ENCODE peak calls at places on chromosomes 2 and 18, in ten cellular contexts. D, C, N, Z, F, O, G, K, B and S are unnamed samples.

GRCh38 chr2:100639588-100640195 is 76.9 kb downstream of the PDCL3 start:
- DNase-seq in D (no peak), C (no peak), N (no peak), Z (no peak), F (no peak), O (no peak), G (no peak), K (no peak), B (no peak), S (no peak)

GRCh38 chr2:222424281-222424728 is at the start of gene SGPP2:
- DNase-seq in D (no peak), C (no peak), N (no peak), Z (no peak), F (peak), O (no peak), G (peak), K (peak), B (no peak), S (no peak)

GRCh38 chr2:96868555-96869280 is 1.2 kb downstream of the SEMA4C start:
- DNase-seq in D (peak), C (peak), N (peak), Z (peak), F (peak), O (peak), G (peak), K (peak), B (no peak), S (peak)

GRCh38 chr2:128535928-128536327 is 217.3 kb upstream of the HS6ST1 start:
- DNase-seq in D (no peak), C (peak), N (no peak), Z (peak), F (no peak), O (peak), G (no peak), K (no peak), B (no peak), S (peak)

GRCh38 chr2:68134554-68134953 is 23.1 kb upstream of the PNO1 start:
- DNase-seq in D (no peak), C (no peak), N (no peak), Z (no peak), F (no peak), O (no peak), G (no peak), K (no peak), B (no peak), S (no peak)

GRCh38 chr2:127072970-127073369 is 34.0 kb downstream of the BIN1 start:
- DNase-seq in D (no peak), C (no peak), N (no peak), Z (no peak), F (no peak), O (no peak), G (no peak), K (no peak), B (no peak), S (no peak)

GRCh38 chr2:102033028-102033749 is 41.4 kb downstream of the IL1R2 start:
- DNase-seq in D (peak), C (peak), N (peak), Z (peak), F (peak), O (no peak), G (peak), K (peak), B (no peak), S (no peak)

GRCh38 chr2:236673823-236674185 is 104.2 kb downstream of the ACKR3 start:
- DNase-seq in D (no peak), C (no peak), N (no peak), Z (no peak), F (no peak), O (no peak), G (no peak), K (no peak), B (no peak), S (no peak)

GRCh38 chr2:199261221-199261620 is 196.5 kb downstream of the SATB2 start:
- DNase-seq in D (no peak), C (peak), N (peak), Z (peak), F (no peak), O (peak), G (no peak), K (peak), B (no peak), S (peak)

GRCh38 chr2:118738524-118739308 is 108.7 kb downstream of the EN1 start:
- DNase-seq in D (peak), C (peak), N (peak), Z (peak), F (peak), O (peak), G (no peak), K (peak), B (peak), S (peak)

GRCh38 chr2:50571278-50571677 is 460.7 kb downstream of the NRXN1 start:
- DNase-seq in D (no peak), C (no peak), N (no peak), Z (no peak), F (no peak), O (no peak), G (no peak), K (no peak), B (no peak), S (no peak)

GRCh38 chr2:15112216-15112615 is 448.9 kb downstream of the NBAS start:
- DNase-seq in D (no peak), C (no peak), N (no peak), Z (peak), F (no peak), O (no peak), G (peak), K (no peak), B (no peak), S (no peak)

GRCh38 chr2:120390381-120391055 is 44.6 kb downstream of the INHBB start:
- DNase-seq in D (peak), C (no peak), N (no peak), Z (no peak), F (no peak), O (no peak), G (no peak), K (no peak), B (no peak), S (no peak)

GRCh38 chr2:163734911-163735691 is 707 bp downstream of the FIGN start:
- DNase-seq in D (no peak), C (no peak), N (no peak), Z (peak), F (no peak), O (no peak), G (no peak), K (no peak), B (no peak), S (no peak)

GRCh38 chr2:229930656-229931055 is 8.4 kb downstream of the FBXO36 start:
- DNase-seq in D (no peak), C (no peak), N (no peak), Z (no peak), F (no peak), O (no peak), G (no peak), K (no peak), B (no peak), S (no peak)

GRCh38 chr2:61759718-61760117 is 94.1 kb downstream of the FAM161A start:
- DNase-seq in D (no peak), C (peak), N (no peak), Z (peak), F (no peak), O (peak), G (no peak), K (no peak), B (peak), S (no peak)

GRCh38 chr2:188889187-188889586 is 85.0 kb upstream of the COL3A1 start:
- DNase-seq in D (no peak), C (no peak), N (no peak), Z (no peak), F (no peak), O (no peak), G (no peak), K (no peak), B (no peak), S (no peak)

GRCh38 chr2:171272039-171272438 is 111.3 kb upstream of the TLK1 start:
- DNase-seq in D (no peak), C (peak), N (peak), Z (peak), F (peak), O (peak), G (no peak), K (peak), B (peak), S (peak)

GRCh38 chr2:7111626-7112025 is 194.4 kb downstream of the RNF144A start:
- DNase-seq in D (no peak), C (no peak), N (no peak), Z (no peak), F (no peak), O (no peak), G (peak), K (no peak), B (no peak), S (no peak)

GRCh38 chr2:134657650-134658250 is 61.0 kb downstream of the TMEM163 start:
- DNase-seq in D (no peak), C (no peak), N (no peak), Z (no peak), F (no peak), O (no peak), G (peak), K (no peak), B (no peak), S (no peak)

GRCh38 chr2:38277245-38278119 is 99.6 kb downstream of the ATL2 start:
- DNase-seq in D (no peak), C (peak), N (no peak), Z (peak), F (no peak), O (no peak), G (no peak), K (no peak), B (no peak), S (no peak)

GRCh38 chr2:174442546-174443510 is 44.0 kb downstream of the GPR155 start:
- DNase-seq in D (no peak), C (peak), N (no peak), Z (peak), F (no peak), O (peak), G (no peak), K (no peak), B (peak), S (peak)

DNA sequence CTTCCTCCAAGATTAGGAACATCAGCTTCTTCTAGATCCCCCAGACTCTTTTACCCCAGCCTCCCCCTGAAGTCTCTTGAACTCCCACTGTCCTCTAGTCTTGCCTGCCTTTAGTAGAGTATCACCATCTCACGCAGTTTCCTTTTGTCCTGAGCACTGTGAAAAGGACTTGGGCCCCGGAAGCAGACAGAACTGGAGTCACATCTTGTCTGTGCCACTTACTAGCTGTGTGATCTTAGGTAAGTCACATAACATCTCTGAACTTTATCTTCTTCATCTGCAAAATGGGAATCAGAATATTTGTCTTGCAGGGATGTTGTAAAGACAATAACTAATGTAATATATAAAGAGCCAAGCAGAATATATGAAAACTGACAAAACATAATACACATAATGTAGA is 8.4 kb upstream of the TRABD2A start:
- DNase-seq in D (no peak), C (no peak), N (no peak), Z (no peak), F (no peak), O (no peak), G (no peak), K (no peak), B (no peak), S (no peak)
- H3K4me3 ChIP-seq in D (peak), C (peak), N (peak), Z (no peak), F (no peak), O (no peak), G (peak), K (no peak), B (peak), S (no peak)

GRCh38 chr2:74694281-74694680 is 40.2 kb downstream of the SEMA4F start:
- DNase-seq in D (no peak), C (no peak), N (no peak), Z (no peak), F (no peak), O (no peak), G (no peak), K (no peak), B (no peak), S (no peak)
- TF ChIP-seq CTCF in D (no peak), C (no peak), N (no peak), Z (no peak), F (no peak), O (no peak), G (no peak), K (no peak), B (no peak), S (no peak)

DNA sequence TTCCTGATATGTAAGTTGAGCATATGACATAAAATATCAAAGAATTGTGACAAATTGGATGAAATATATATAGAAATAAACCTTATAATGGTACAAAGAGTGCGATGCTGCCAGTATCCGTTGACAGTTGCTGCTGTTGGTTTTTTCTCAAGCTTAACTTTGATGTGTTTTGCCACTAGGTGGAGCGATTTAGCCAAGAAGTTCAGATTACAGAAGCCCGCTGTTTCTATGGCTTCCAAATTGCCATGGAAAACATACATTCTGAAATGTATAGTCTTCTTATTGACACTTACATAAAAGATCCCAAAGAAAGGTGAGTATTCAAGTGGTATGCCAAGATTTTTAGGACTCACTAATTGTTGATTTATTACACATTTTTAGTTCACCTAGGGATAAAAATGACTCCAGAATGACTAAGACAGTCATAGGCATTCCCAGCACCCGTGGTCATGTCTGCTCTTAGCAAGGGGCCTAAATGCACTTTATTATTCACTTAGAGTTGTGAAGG is 2.1 kb downstream of the RRM2 start:
- DNase-seq in D (peak), C (peak), N (no peak), Z (peak), F (peak), O (no peak), G (peak), K (peak), B (no peak), S (no peak)
- H3K4me3 ChIP-seq in D (no peak), C (no peak), N (no peak), Z (no peak), F (no peak), O (no peak), G (peak), K (no peak), B (peak), S (peak)

GRCh38 chr18:50006470-50007046 is 188.4 kb downstream of the MYO5B start:
- DNase-seq in D (no peak), C (no peak), N (no peak), Z (no peak), F (no peak), O (no peak), G (no peak), K (no peak), B (no peak), S (no peak)
- TF ChIP-seq CTCF in D (no peak), C (no peak), N (no peak), Z (no peak), F (no peak), O (no peak), G (no peak), K (no peak), B (no peak), S (no peak)

GRCh38 chr18:62693659-62694058 is 21.7 kb upstream of the PHLPP1 start:
- DNase-seq in D (no peak), C (no peak), N (no peak), Z (no peak), F (no peak), O (no peak), G (no peak), K (peak), B (no peak), S (no peak)

GRCh38 chr18:62688743-62689317 is 26.5 kb upstream of the PHLPP1 start:
- DNase-seq in D (no peak), C (no peak), N (no peak), Z (no peak), F (no peak), O (no peak), G (no peak), K (no peak), B (no peak), S (no peak)

DNA sequence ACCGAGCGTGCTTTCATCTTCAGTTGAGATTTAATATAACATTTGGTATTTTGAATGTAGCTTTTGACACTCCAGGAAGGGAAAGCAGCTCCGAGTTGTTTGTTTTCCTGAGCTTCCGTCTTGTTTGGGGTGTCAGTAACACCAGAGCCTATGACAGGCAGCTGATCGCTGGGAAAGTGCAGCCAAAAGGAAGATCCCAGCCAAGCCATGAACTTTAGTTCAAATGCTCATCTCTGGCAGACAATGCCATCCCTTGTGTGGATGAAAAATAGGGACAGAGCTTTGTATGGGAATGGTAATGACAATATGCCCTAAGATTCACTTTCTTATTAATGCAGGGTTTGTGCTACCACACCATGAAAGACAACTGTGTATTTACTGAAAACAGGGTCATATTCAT is 24.9 kb upstream of the PHLPP1 start:
- DNase-seq in D (no peak), C (no peak), N (no peak), Z (no peak), F (no peak), O (no peak), G (no peak), K (no peak), B (no peak), S (no peak)
- H3K4me3 ChIP-seq in D (no peak), C (no peak), N (peak), Z (no peak), F (no peak), O (no peak), G (no peak), K (no peak), B (no peak), S (no peak)

GRCh38 chr2:173087793-173088493 is 12.3 kb downstream of the MAP3K20 start:
- DNase-seq in D (no peak), C (no peak), N (no peak), Z (no peak), F (no peak), O (no peak), G (no peak), K (no peak), B (no peak), S (no peak)
- TF ChIP-seq CTCF in D (no peak), C (no peak), N (no peak), Z (no peak), F (no peak), O (no peak), G (no peak), K (no peak), B (no peak), S (no peak)

DNA sequence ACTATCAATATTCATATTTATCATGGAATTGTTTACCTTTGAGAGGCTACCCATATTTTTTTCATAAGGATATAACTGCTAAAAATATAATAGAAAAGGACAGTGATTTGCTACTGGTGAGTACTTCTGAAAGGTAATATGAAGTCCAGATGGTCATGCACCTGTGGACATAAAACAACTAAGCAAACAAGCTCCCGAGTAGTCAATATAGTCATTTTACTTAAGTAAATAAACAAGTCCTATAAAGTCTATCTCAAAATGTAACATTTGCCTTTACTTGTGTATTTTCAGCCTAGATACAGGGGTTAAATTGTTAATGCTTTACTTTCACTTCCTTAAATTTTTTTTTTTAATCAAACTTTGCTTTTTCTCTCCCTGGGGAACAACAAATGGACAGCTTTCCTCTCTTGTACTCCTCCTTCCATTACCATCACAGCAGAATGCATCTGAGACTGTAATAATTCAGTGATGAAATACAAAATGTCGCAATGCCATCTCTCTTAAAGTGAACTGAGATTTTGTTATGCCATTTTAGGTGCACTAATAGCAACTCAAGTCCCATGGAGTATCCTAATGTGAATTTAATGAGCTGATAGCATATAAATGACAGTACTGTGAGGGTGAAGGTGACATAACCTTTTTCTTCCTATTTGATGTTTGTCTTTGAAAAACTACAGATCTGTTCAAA is 1325.4 kb upstream of the ZEB2 start:
- DNase-seq in D (no peak), C (no peak), N (no peak), Z (no peak), F (no peak), O (no peak), G (no peak), K (no peak), B (no peak), S (no peak)
- H3K4me3 ChIP-seq in D (no peak), C (no peak), N (no peak), Z (no peak), F (no peak), O (no peak), G (no peak), K (no peak), B (no peak), S (no peak)

DNA sequence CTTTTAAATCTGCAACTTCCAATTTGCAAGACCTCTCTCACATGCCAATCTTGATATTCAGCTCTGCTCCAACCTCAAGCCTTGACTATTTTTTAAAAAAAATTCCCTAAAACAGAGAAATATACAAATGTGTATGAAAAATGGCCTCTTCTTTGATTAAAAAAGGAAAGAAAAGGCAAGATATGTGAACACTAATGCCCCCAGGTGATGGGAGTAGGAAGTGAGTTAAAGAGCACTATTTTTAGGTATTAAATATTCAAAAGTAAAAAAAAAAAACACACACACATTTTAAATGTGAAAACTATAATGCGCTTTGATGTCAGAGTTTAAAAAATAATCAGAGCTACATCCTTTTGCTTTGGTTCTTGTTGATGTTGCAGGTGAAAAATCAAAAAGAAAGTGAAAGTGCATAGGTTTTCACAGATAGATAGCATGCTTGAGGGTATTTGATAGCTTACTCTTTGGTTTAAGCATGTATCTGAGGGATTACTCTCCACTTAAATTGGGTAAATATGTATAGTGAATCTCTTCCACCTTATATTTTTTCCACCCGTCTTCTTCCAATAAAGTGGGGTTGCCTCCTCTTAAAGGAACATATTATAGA is 406.0 kb upstream of the POU3F3 start:
- DNase-seq in D (no peak), C (no peak), N (no peak), Z (no peak), F (no peak), O (no peak), G (no peak), K (no peak), B (no peak), S (no peak)
- TF ChIP-seq CTCF in D (no peak), C (no peak), N (no peak), Z (peak), F (no peak), O (no peak), G (no peak), K (no peak), B (no peak), S (no peak)

DNA sequence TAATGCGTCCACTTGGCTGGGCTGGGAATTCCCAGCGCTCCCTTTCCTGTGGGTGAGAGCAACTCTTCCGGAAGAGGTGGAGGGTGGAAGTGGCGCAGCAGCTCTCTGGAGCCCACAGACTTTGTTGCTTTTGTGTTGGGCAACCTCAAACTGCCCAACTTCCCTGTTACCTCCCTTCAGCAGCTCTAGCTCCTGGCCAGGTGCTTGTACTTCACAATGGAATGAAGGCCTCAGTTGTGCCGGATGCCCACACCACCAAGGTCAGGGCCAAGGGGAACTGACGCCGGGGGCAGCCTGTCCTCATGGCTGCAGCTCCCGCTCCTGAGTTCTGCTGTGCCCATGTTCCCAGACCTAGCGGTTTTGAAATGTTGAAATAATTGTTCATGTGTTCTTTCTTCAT is 322.9 kb downstream of the GALR1 start:
- DNase-seq in D (no peak), C (no peak), N (no peak), Z (no peak), F (no peak), O (no peak), G (no peak), K (no peak), B (no peak), S (no peak)
- H3K4me3 ChIP-seq in D (no peak), C (no peak), N (no peak), Z (no peak), F (no peak), O (no peak), G (no peak), K (no peak), B (no peak), S (no peak)